ENCODE peak calls at places on chromosomes 3 and 15, in ten cellular contexts. W, O, A, L, P, C, I, J, Z and Q are unnamed samples.

GRCh38 chr3:135965129-135965505 is 411 bp upstream of the PPP2R3A start:
- DNase-seq in W (no peak), O (no peak), A (no peak), L (peak), P (no peak), C (no peak), I (no peak), J (no peak), Z (no peak), Q (no peak)

GRCh38 chr3:140166908-140167599 is 232.1 kb downstream of the CLSTN2 start:
- DNase-seq in W (no peak), O (no peak), A (no peak), L (no peak), P (no peak), C (no peak), I (no peak), J (no peak), Z (no peak), Q (no peak)

GRCh38 chr15:41993447-41994170 is 21.3 kb upstream of the EHD4 start:
- DNase-seq in W (no peak), O (no peak), A (no peak), L (no peak), P (no peak), C (no peak), I (no peak), J (no peak), Z (no peak), Q (no peak)

GRCh38 chr3:126179825-126180476 is 435 bp downstream of the ALDH1L1 start:
- DNase-seq in W (peak), O (no peak), A (peak), L (no peak), P (no peak), C (no peak), I (no peak), J (peak), Z (no peak), Q (no peak)

GRCh38 chr15:86373147-86373546 is 293.5 kb downstream of the AGBL1 start:
- DNase-seq in W (no peak), O (peak), A (no peak), L (no peak), P (no peak), C (no peak), I (no peak), J (no peak), Z (no peak), Q (peak)

GRCh38 chr3:171317133-171317532 is 143.1 kb downstream of the TNIK start:
- DNase-seq in W (no peak), O (no peak), A (no peak), L (peak), P (no peak), C (no peak), I (no peak), J (no peak), Z (no peak), Q (no peak)

GRCh38 chr15:45253330-45253729 is 1.3 kb downstream of the SLC28A2 start:
- DNase-seq in W (no peak), O (no peak), A (peak), L (no peak), P (no peak), C (no peak), I (peak), J (no peak), Z (no peak), Q (no peak)

GRCh38 chr3:182889948-182890629 is 90.2 kb downstream of the DCUN1D1 start:
- DNase-seq in W (no peak), O (no peak), A (no peak), L (no peak), P (no peak), C (no peak), I (no peak), J (no peak), Z (peak), Q (no peak)

GRCh38 chr3:127250032-127250431 is 37.8 kb downstream of the PRR20G start:
- DNase-seq in W (no peak), O (no peak), A (no peak), L (no peak), P (no peak), C (no peak), I (no peak), J (no peak), Z (no peak), Q (no peak)

GRCh38 chr3:83453010-83453409 is 1505.8 kb upstream of the CADM2 start:
- DNase-seq in W (no peak), O (no peak), A (no peak), L (no peak), P (no peak), C (no peak), I (no peak), J (no peak), Z (no peak), Q (no peak)

DNA sequence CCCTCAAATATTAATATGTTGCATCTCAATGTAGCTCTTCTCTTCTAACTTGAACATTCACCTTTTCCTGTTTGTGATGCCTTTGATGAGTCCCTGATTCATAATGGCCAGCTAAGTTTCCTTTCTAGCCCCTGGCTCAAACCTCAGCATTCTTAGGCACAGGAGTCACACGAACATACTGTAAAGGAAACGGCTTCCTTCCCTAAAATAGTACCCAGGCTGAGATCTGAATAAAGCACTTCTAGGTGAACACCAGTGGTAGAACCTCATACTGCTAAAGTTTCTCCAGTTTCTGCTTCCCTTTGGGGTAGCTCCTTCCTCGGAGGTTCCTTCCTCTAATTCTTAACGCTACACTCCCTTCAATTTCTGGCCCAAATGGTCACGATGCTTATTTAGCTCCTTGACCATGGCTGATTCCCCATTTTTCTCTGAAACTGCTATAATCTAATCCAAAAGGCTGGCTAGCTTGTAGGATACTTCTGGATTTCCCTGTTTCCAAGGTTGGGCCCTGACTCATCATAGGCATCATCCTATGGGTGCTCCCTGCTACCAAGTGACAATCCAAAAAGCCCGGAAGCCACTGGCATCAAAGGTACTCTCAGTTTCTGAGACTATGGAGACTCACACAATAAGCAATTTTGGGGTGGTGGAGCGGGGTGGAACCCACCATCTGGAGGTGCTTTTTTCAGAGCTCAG is 2.4 kb downstream of the ANAPC13 start:
- DNase-seq in W (no peak), O (peak), A (no peak), L (peak), P (peak), C (no peak), I (no peak), J (no peak), Z (no peak), Q (no peak)
- H3K27ac ChIP-seq in W (no peak), O (peak), A (peak), L (peak), P (peak), C (no peak), I (no peak), J (no peak), Z (peak), Q (peak)

GRCh38 chr15:89198196-89198595 is 23.2 kb downstream of the RLBP1 start:
- DNase-seq in W (no peak), O (no peak), A (no peak), L (no peak), P (no peak), C (no peak), I (no peak), J (no peak), Z (no peak), Q (no peak)

GRCh38 chr15:89200182-89200581 is 21.2 kb downstream of the RLBP1 start:
- DNase-seq in W (no peak), O (no peak), A (no peak), L (no peak), P (no peak), C (no peak), I (no peak), J (no peak), Z (no peak), Q (no peak)

GRCh38 chr15:89201465-89202005 is 19.8 kb downstream of the RLBP1 start:
- DNase-seq in W (no peak), O (no peak), A (no peak), L (no peak), P (no peak), C (no peak), I (no peak), J (no peak), Z (no peak), Q (no peak)

GRCh38 chr15:89198934-89199333 is 22.4 kb downstream of the RLBP1 start:
- DNase-seq in W (no peak), O (no peak), A (no peak), L (no peak), P (no peak), C (no peak), I (no peak), J (no peak), Z (no peak), Q (no peak)

GRCh38 chr15:89199734-89200133 is 21.6 kb downstream of the RLBP1 start:
- DNase-seq in W (no peak), O (no peak), A (no peak), L (no peak), P (no peak), C (no peak), I (peak), J (no peak), Z (no peak), Q (no peak)
- H3K27ac ChIP-seq in W (no peak), O (no peak), A (no peak), L (no peak), P (no peak), C (no peak), I (no peak), J (no peak), Z (no peak), Q (no peak)

DNA sequence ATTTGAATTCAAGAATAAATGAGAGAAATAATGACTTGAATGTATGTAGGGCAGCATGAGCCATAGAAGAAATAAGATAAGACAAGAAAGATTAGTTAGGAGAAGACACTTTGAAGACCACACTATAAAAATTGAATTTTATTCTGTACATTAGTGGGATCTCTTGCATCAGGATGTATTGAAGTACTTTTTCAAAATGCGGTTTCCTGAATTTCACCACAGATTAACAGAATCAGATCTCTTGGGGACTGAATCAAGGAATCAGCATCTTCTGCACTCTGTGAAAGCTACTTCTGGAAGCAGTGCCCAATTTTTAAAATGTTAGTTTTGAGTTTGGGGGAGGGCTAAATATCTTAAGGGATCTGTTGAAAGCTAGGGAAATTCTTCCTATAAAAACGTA is 763.9 kb upstream of the GOLIM4 start:
- DNase-seq in W (no peak), O (no peak), A (no peak), L (no peak), P (no peak), C (no peak), I (no peak), J (no peak), Z (no peak), Q (no peak)
- H3K27ac ChIP-seq in W (peak), O (no peak), A (no peak), L (no peak), P (no peak), C (no peak), I (no peak), J (no peak), Z (no peak), Q (no peak)

GRCh38 chr3:14371573-14372474 is 30.6 kb upstream of the SLC6A6 start:
- DNase-seq in W (peak), O (peak), A (peak), L (peak), P (no peak), C (no peak), I (no peak), J (peak), Z (peak), Q (peak)

GRCh38 chr3:14370719-14371572 is 31.5 kb upstream of the SLC6A6 start:
- DNase-seq in W (no peak), O (peak), A (no peak), L (no peak), P (no peak), C (no peak), I (no peak), J (no peak), Z (no peak), Q (peak)

GRCh38 chr3:14368146-14368545 is 34.3 kb upstream of the SLC6A6 start:
- DNase-seq in W (no peak), O (no peak), A (no peak), L (no peak), P (no peak), C (no peak), I (no peak), J (no peak), Z (no peak), Q (no peak)

GRCh38 chr3:14368885-14369284 is 33.5 kb upstream of the SLC6A6 start:
- DNase-seq in W (no peak), O (no peak), A (no peak), L (no peak), P (no peak), C (no peak), I (no peak), J (no peak), Z (no peak), Q (no peak)

GRCh38 chr3:14369675-14370669 is 32.4 kb upstream of the SLC6A6 start:
- DNase-seq in W (no peak), O (peak), A (peak), L (no peak), P (no peak), C (no peak), I (peak), J (peak), Z (peak), Q (no peak)
- H3K27ac ChIP-seq in W (no peak), O (no peak), A (no peak), L (no peak), P (no peak), C (no peak), I (no peak), J (no peak), Z (peak), Q (peak)

GRCh38 chr3:50516048-50516871 is 12.8 kb upstream of the CACNA2D2 start:
- DNase-seq in W (peak), O (no peak), A (peak), L (no peak), P (no peak), C (no peak), I (peak), J (peak), Z (peak), Q (no peak)
- H3K27ac ChIP-seq in W (no peak), O (no peak), A (no peak), L (no peak), P (no peak), C (no peak), I (no peak), J (peak), Z (peak), Q (no peak)

GRCh38 chr15:57236561-57237281 is 139.6 kb upstream of the CGNL1 start:
- DNase-seq in W (no peak), O (no peak), A (no peak), L (no peak), P (no peak), C (no peak), I (no peak), J (no peak), Z (no peak), Q (no peak)
- H3K27ac ChIP-seq in W (no peak), O (no peak), A (no peak), L (peak), P (no peak), C (no peak), I (no peak), J (no peak), Z (no peak), Q (no peak)

GRCh38 chr3:197498499-197499241 is 57.1 kb downstream of the BDH1 start:
- DNase-seq in W (no peak), O (no peak), A (no peak), L (no peak), P (no peak), C (no peak), I (no peak), J (no peak), Z (no peak), Q (no peak)

GRCh38 chr3:197499427-197499826 is 56.3 kb downstream of the BDH1 start:
- DNase-seq in W (no peak), O (peak), A (peak), L (peak), P (no peak), C (no peak), I (no peak), J (no peak), Z (no peak), Q (peak)

GRCh38 chr3:197501879-197502620 is 53.7 kb downstream of the BDH1 start:
- DNase-seq in W (no peak), O (peak), A (peak), L (no peak), P (no peak), C (no peak), I (no peak), J (peak), Z (peak), Q (peak)

GRCh38 chr3:197501496-197501878 is 54.3 kb downstream of the BDH1 start:
- DNase-seq in W (no peak), O (no peak), A (peak), L (no peak), P (no peak), C (no peak), I (no peak), J (no peak), Z (no peak), Q (no peak)

DNA sequence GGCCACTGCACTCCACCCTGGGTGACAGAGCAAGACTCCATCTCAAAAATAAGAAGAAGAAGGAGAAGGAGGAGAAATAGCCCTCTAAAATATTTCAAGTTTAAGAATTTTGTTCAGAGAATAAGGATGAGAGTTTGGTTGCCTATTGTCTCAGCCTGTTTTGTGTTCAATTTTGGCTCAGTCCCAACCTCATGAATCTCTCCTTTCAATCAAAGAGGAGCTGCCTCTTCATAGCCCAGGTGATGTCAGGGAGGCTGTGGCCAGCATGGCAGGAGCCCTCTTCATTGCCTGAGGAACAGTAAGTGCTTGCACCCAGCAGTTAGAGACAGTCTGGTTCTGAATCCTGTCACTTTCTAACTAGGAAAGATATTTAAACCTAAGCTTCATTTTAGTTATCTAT is 55.0 kb downstream of the BDH1 start:
- DNase-seq in W (no peak), O (no peak), A (no peak), L (no peak), P (no peak), C (no peak), I (no peak), J (no peak), Z (no peak), Q (no peak)
- H3K27ac ChIP-seq in W (no peak), O (peak), A (peak), L (no peak), P (no peak), C (no peak), I (no peak), J (no peak), Z (no peak), Q (peak)

DNA sequence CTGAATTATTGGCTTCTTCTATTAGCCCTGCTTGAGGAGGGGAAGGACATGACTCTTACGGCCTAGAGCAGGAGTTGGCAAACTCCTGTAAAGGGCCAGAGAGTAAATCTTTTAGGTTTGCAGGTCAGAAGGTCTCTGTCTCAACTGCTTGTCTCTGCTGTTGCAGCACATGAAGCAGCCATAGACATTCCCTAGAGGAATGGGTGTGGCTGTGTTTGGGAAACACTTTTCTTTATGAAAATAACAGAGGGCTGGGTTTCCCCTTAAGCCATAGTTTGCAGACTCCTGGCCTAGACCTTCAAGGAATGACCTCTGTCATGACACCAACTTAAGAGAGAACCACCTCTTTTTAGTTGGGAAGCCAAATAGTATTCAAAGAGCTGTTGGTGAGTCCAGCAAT is 10.3 kb downstream of the TRAK1 start:
- DNase-seq in W (no peak), O (no peak), A (no peak), L (no peak), P (no peak), C (no peak), I (no peak), J (no peak), Z (no peak), Q (no peak)
- H3K27ac ChIP-seq in W (peak), O (no peak), A (no peak), L (peak), P (peak), C (no peak), I (no peak), J (peak), Z (peak), Q (peak)

GRCh38 chr3:4036046-4036445 is 236.8 kb downstream of the LRRN1 start:
- DNase-seq in W (no peak), O (no peak), A (no peak), L (no peak), P (no peak), C (no peak), I (no peak), J (no peak), Z (no peak), Q (no peak)
- H3K27ac ChIP-seq in W (no peak), O (no peak), A (no peak), L (no peak), P (no peak), C (no peak), I (no peak), J (no peak), Z (no peak), Q (no peak)

GRCh38 chr3:187251599-187251998 is 39.9 kb downstream of the MASP1 start:
- DNase-seq in W (no peak), O (peak), A (no peak), L (no peak), P (no peak), C (no peak), I (no peak), J (no peak), Z (no peak), Q (no peak)
- H3K27ac ChIP-seq in W (no peak), O (no peak), A (no peak), L (no peak), P (no peak), C (no peak), I (no peak), J (no peak), Z (no peak), Q (no peak)